ENCODE peak calls at places on chromosomes 4 and X, in five cellular contexts. D is mammary epithelial cell; F is SJCRH30; I is fibroblast of lung; P is CD4-positive, alpha-beta memory T cell. M is an unnamed sample.
A peak's percentile ranks its signal among the peaks of the same experiment; 100 is the strongest.

GRCh38 chr4:55321707-55322264 is 24.3 kb upstream of the SRD5A3 start:
- DNase-seq in D (peak; percentile 63), F (peak; percentile 82), I (peak; percentile 87), P (peak; percentile 18), M (no peak)

GRCh38 chr4:173500841-173501591 is 29.0 kb downstream of the HAND2 start:
- DNase-seq in D (no peak), F (no peak), I (no peak), P (no peak), M (no peak)

GRCh38 chr4:7721984-7722551 is 217.6 kb downstream of the AFAP1 start:
- DNase-seq in D (no peak), F (no peak), I (peak; percentile 14), P (no peak), M (no peak)

GRCh38 chrX:19440713-19441112 is 74.6 kb downstream of the MAP3K15 start:
- DNase-seq in D (peak; percentile 49), F (peak; percentile 13), I (peak; percentile 50), P (no peak), M (no peak)

GRCh38 chr4:120718979-120719566 is 203.5 kb downstream of the PRDM5 start:
- DNase-seq in D (peak; percentile 11), F (peak; percentile 37), I (peak; percentile 60), P (peak; percentile 7), M (peak; percentile 8)

GRCh38 chr4:129561280-129561679 is 465.3 kb downstream of the C4orf33 start:
- DNase-seq in D (no peak), F (no peak), I (no peak), P (no peak), M (no peak)

GRCh38 chr4:71827811-71828210 is 43.9 kb upstream of the GC start:
- DNase-seq in D (no peak), F (no peak), I (no peak), P (no peak), M (no peak)

GRCh38 chr4:161133877-161134276 is 1029.9 kb downstream of the FSTL5 start:
- DNase-seq in D (no peak), F (no peak), I (no peak), P (no peak), M (no peak)

DNA sequence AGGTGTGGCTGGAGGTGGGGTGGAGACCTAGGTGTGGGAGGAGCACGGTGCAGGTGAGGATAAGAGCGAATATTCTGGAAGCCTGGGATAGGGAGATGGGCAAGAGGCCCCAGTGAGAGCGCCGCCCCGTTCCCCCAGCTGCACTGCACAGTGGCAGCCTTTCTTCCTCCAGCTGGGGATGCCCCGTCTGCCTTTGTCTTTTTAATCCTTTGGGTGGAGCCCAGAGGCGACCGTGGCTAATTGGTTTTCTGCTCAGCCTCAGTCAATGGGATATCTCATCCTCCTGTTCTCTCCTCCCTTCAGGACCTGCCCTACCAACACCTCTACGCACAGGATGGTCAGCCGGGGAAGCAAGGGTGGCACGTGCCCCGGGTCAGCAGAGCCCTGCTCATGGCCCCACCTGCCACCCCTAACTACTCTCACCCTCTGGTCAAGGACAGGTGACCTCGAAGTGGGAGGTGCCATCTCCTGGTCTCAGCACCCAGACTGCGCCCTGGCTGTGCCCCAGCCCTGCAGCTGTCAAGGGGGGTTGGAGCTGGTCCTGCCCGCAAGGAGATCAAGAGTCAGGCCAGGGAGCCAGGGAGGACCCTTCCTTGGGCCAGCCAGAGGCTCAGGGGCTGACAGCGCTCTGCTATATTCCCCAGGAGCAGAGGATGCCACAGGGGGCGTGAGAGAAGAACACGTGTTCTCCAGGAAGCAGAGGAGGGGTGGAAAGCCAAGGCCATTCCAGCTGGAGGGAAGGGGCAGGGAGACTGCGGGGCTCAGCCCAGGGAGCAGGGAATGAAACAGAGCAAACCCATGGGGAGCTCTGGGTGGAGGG is 64.0 kb downstream of the ADRA2C start:
- DNase-seq in D (no peak), F (peak; percentile 96), I (no peak), P (no peak), M (no peak)
- H3K27me3 ChIP-seq in D (no peaks in the 10 kb centered on the region), F (no peaks in the 10 kb centered on the region), I (no peaks in the 10 kb centered on the region), P (no peaks in the 10 kb centered on the region), M (peaks cover 16% of the 10 kb centered on the region)

DNA sequence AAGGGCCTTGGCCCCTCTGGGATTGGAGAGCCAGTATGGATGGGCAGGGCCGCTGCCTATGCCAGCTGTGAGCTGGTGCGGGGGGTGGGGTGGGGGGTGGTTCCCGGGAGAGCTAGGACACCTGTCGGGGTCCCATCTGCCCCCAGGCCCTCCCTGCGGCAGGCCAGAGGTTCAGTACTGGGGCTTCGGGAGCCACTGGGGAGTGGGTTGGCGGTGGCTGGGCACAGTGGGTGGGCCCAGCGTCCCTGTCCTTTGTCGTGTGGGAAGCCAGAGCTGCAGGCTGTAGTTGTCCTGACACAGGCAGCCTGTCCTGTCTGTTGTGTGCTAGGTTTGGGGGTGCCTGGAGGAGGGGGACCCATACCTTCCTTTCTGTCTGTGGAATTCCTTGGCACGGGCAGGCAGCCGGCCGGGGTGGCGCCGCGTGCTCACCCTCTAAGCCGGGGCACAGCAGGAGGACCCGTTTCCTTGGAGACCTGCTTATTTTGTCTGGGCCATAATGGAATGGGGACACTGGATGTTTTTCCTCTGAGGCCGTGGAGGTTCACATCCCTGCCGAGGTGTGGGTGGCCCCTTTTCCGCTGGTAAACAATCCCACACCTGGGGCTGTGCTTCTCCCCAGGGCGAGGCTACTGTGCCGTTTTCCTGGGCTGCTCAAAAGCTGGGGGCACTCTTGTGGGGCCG is 14.8 kb downstream of the DOK7 start:
- DNase-seq in D (no peak), F (peak; percentile 66), I (no peak), P (no peak), M (no peak)
- H3K27me3 ChIP-seq in D (no peaks in the 10 kb centered on the region), F (no peaks in the 10 kb centered on the region), I (no peaks in the 10 kb centered on the region), P (no peaks in the 10 kb centered on the region), M (peaks cover 18% of the 10 kb centered on the region)

GRCh38 chr4:38255572-38255971 is 295.4 kb downstream of the PTTG2 start:
- DNase-seq in D (no peak), F (no peak), I (no peak), P (no peak), M (no peak)

DNA sequence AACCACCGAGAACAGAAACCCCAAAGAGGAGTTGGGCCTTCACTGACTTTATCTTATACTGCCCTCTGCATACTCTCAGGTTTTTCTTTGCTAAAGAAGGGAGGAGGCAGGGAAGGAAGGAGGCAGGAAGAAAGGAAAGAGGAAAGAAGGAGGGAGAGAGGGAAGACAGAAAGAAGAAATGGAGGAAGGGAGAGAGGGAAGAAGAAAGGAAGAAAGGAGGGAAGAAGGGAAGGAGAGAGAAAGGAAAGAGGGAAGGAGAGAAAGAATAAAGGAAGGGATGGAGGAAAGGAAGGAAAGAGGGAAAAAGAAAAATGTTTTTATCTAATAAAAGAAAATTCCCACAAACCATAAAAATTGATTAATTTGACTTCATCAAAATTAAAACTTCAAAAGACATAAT is 294.6 kb downstream of the PTTG2 start:
- DNase-seq in D (no peak), F (no peak), I (no peak), P (no peak), M (no peak)
- H3K27me3 ChIP-seq in D (no peaks in the 10 kb centered on the region), F (no peaks in the 10 kb centered on the region), I (no peaks in the 10 kb centered on the region), P (no peaks in the 10 kb centered on the region), M (peaks cover 9% of the 10 kb centered on the region)

DNA sequence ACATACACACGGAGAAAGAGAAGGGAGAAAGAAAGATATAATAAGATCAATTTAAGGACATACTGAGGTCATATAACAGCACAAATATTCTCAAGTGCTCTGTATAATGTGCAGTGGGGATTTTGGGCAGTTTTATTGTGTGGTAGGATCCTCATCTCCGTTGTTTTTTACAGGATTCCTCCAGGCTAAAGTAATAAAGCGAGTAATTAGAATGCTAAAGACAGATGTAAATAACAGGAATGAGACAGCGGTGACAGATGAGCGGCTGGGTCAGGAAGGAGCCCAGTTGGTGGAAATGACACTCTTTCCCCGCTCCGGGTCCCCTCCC is 15.9 kb downstream of the POU4F2 start:
- DNase-seq in D (no peak), F (no peak), I (peak; percentile 8), P (no peak), M (no peak)
- H3K27me3 ChIP-seq in D (peaks cover 38% of the 10 kb centered on the region), F (no peaks in the 10 kb centered on the region), I (peaks cover 7% of the 10 kb centered on the region), P (peaks cover 16% of the 10 kb centered on the region), M (peaks cover 36% of the 10 kb centered on the region)

M was measured in AG04450.